ENCODE peak calls at places on chromosomes 16 and 17, in four cellular contexts. Y is PC-9, T is adrenal gland, C is colonic mucosa. I is an unnamed sample.

GRCh38 chr17:49434821-49435581 is 20.3 kb upstream of the PHB1 start:
- DNase-seq in Y (peak), T (peak), C (peak), I (peak)

GRCh38 chr17:28001149-28001548 is 41.3 kb upstream of the NLK start:
- DNase-seq in Y (no peak), T (no peak), C (no peak), I (no peak)

GRCh38 chr16:27083861-27084261 is 17.1 kb downstream of the C16orf82 start:
- DNase-seq in Y (no peak), T (no peak), C (no peak), I (no peak)

GRCh38 chr17:19002805-19003542 is 1.6 kb downstream of the FAM83G start:
- DNase-seq in Y (no peak), T (no peak), C (no peak), I (peak)

GRCh38 chr16:49921791-49922456 is 66.0 kb upstream of the ZNF423 start:
- DNase-seq in Y (peak), T (peak), C (peak), I (peak)

GRCh38 chr16:50311891-50312501 is 45.6 kb downstream of the ADCY7 start:
- DNase-seq in Y (no peak), T (no peak), C (no peak), I (no peak)

GRCh38 chr17:28471127-28471453 is 2.4 kb upstream of the SLC13A2 start:
- DNase-seq in Y (no peak), T (no peak), C (no peak), I (no peak)

GRCh38 chr17:16281351-16281750 is 64.3 kb downstream of the PIGL start:
- DNase-seq in Y (no peak), T (no peak), C (no peak), I (peak)

GRCh38 chr17:5468075-5468473 is 708 bp downstream of the DHX33 start:
- DNase-seq in Y (no peak), T (no peak), C (no peak), I (peak)

GRCh38 chr17:79154446-79154845 is 79.8 kb downstream of the ENGASE start:
- DNase-seq in Y (no peak), T (peak), C (no peak), I (no peak)

GRCh38 chr17:65518256-65518655 is 43.2 kb downstream of the AXIN2 start:
- DNase-seq in Y (no peak), T (no peak), C (no peak), I (peak)

GRCh38 chr17:73311428-73311780 is 397 bp downstream of the CDC42EP4 start:
- DNase-seq in Y (no peak), T (peak), C (peak), I (no peak)

GRCh38 chr16:71540-72341 is 690 bp downstream of the RHBDF1 start:
- DNase-seq in Y (peak), T (no peak), C (peak), I (peak)

GRCh38 chr16:2779151-2779920 is 2.3 kb upstream of the ELOB start:
- DNase-seq in Y (no peak), T (no peak), C (no peak), I (no peak)

DNA sequence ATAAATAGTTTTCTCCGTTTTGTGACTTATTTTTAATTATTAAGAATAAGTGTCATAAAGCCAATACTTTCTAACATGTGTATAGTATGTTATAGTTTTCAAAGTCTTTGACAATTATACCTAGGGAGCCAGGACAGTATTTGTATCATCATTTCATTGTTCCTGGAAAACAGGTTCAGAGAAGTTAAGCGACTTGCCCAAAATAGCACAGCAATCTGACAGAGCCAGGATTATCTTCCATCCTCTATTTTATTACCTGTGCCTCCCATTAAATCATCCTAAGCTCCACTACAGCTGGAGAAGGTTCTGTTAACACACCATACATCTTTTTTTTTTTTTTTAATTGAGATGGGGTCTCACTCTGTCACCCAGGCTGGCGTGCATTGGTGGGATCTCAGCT is 718.4 kb downstream of the MAF start:
- DNase-seq in Y (no peak), T (no peak), C (no peak), I (no peak)
- H3K4me3 ChIP-seq in Y (no peak), T (no peak), C (no peak), I (no peak)

GRCh38 chr17:31645351-31645750 is 213.7 kb downstream of the COPRS start:
- DNase-seq in Y (no peak), T (no peak), C (no peak), I (no peak)
- TF ChIP-seq CTCF in Y (no peak), T (no peak), C (no peak), I (no peak)

DNA sequence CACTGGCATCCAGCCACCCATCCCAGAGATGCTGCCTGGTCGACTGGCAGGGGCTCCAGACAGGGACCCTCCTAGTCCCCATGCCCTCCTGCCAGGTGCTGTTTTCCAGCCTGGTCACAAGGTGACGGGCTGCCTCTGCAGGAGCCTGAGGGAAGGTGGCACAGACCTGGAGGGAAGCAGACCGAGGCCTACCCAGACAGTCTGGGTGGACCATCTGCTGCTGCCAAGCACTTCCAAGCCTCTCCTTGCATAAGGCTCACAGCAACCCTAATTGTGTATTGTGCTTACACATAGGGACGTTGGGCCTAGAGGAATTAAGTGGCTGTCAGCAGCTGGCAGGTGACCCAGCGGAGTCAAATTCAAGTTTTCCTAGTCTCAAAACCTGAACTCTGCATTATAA is 90.1 kb upstream of the KCNJ18 start:
- DNase-seq in Y (no peak), T (no peak), C (no peak), I (no peak)
- H3K4me3 ChIP-seq in Y (no peak), T (no peak), C (no peak), I (no peak)

GRCh38 chr16:48905632-48906031 is 295.7 kb upstream of the N4BP1 start:
- DNase-seq in Y (no peak), T (no peak), C (no peak), I (no peak)

GRCh38 chr16:48904333-48904732 is 294.4 kb upstream of the N4BP1 start:
- DNase-seq in Y (no peak), T (no peak), C (no peak), I (no peak)

GRCh38 chr16:48903054-48903453 is 293.1 kb upstream of the N4BP1 start:
- DNase-seq in Y (no peak), T (no peak), C (no peak), I (no peak)

GRCh38 chr16:48899500-48899899 is 289.5 kb upstream of the N4BP1 start:
- DNase-seq in Y (no peak), T (no peak), C (no peak), I (no peak)

DNA sequence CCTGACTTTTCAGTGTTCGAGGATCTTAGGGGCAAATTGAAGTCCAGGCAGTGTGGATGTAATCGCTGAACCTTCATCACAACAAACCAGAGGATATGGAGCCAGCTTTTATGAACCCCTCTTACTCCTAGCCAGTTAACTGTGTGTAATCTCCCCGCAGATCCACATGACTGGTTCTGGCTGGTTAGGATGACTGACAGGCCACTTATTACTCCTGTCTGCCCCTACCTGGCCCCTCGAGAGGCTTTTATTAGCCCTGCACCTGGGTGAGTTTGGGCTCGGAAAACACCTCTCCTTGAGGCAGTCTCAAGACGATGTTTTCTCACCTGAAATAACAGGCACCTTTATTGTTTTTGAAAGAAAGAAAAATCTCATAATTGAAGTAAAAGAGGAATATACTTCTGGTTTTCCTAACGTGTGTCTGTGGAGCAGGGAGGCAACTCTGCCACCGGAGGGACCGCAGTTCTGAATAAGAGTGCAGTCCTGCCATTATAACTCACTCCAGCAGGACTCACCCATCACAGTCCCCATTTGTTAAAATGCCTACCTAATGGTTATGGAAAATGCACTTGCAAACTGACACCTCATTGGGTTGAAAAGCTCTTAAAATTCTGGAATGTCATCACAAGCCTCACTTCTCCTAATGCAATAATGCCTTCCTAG is 291.9 kb upstream of the N4BP1 start:
- DNase-seq in Y (no peak), T (no peak), C (no peak), I (no peak)
- TF ChIP-seq CTCF in Y (peak), T (no peak), C (no peak), I (no peak)

GRCh38 chr17:29546085-29546484 is 20.8 kb downstream of the ABHD15 start:
- DNase-seq in Y (no peak), T (no peak), C (no peak), I (no peak)

GRCh38 chr17:29549169-29549935 is 17.5 kb downstream of the ABHD15 start:
- DNase-seq in Y (no peak), T (no peak), C (no peak), I (peak)

DNA sequence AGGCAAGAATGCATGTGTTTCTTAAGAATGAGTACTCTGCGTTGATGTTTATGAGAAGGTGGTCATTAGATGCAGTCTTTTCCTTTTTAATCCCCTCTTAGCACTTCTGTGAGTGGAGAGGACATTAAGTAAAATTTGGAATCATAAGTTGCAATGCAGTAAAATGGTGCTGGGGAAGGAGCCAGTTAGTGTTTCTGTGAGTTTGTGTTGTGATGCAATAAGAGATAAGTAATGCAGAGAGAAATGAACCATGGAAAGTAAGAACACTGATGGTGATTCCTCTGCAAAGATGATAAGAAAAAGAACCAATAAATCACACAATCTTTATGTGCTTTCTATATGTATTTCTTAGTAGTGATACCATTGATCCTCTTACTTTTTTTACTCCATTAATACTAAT is 20.0 kb downstream of the ABHD15 start:
- DNase-seq in Y (no peak), T (no peak), C (no peak), I (no peak)
- H3K4me3 ChIP-seq in Y (no peak), T (no peak), C (no peak), I (no peak)

DNA sequence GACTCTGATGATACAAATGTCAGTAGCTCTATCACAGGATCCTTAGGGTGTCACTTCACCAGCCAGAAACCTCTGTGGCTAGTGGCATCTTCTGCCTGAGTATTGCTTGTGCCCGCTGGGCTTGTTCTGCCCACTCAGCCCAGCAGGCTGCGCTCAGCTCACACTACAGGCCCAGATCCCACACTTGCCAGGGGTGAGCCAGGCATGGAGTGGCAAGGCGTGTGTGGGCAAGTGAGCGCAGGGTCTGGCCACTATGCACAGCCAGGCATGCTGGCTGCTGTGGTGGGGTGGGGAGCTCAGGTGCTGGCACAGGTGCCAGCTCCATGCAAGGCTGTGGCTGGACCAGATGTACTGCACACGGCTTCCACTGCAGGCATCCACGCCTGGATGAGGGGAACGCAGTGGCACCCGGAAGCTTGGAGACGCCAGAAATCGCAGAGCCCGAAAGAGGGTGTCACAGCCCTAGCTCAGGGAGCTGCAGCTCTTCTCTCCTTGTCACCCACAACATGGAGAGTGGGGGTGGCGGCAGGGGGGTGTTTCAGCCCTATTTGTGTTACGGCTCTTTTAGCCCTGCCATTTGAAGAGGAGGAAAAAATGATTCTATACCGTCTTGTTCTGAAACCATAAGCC is 10.2 kb downstream of the CFAP97D1 start:
- DNase-seq in Y (no peak), T (no peak), C (no peak), I (no peak)
- TF ChIP-seq CTCF in Y (peak), T (no peak), C (no peak), I (peak)

DNA sequence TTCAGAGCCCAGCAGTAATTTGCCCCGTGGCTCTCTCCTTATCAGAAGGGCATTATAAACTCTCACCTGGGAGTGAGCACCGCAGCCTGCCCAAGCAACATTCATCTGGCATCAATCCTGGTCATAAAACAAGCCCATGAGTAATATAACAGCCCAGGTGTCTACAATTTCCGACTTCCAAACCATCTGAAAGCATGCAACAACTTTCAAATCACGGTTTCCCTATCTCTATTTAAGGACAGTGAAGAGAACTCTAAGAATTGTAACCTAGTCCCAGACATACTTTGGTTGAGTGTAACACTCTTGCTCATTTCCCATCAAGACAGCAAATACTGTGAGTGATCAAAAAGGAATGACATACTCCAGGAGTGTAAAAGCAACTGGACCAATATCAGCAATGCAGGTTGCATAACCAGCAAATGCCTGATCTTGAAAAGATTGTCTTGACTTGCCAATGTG is 487.4 kb upstream of the SOX9 start:
- DNase-seq in Y (peak), T (no peak), C (peak), I (peak)
- H3K4me3 ChIP-seq in Y (no peak), T (no peak), C (no peak), I (no peak)

GRCh38 chr17:40317345-40317873 is 8.4 kb downstream of the RARA start:
- DNase-seq in Y (no peak), T (no peak), C (peak), I (peak)

GRCh38 chr17:40319651-40320550 is 10.9 kb downstream of the RARA start:
- DNase-seq in Y (no peak), T (peak), C (peak), I (no peak)

GRCh38 chr17:40317880-40318834 is 9.2 kb downstream of the RARA start:
- DNase-seq in Y (peak), T (peak), C (peak), I (peak)

GRCh38 chr17:40320771-40321501 is 12.0 kb downstream of the RARA start:
- DNase-seq in Y (no peak), T (peak), C (peak), I (no peak)

DNA sequence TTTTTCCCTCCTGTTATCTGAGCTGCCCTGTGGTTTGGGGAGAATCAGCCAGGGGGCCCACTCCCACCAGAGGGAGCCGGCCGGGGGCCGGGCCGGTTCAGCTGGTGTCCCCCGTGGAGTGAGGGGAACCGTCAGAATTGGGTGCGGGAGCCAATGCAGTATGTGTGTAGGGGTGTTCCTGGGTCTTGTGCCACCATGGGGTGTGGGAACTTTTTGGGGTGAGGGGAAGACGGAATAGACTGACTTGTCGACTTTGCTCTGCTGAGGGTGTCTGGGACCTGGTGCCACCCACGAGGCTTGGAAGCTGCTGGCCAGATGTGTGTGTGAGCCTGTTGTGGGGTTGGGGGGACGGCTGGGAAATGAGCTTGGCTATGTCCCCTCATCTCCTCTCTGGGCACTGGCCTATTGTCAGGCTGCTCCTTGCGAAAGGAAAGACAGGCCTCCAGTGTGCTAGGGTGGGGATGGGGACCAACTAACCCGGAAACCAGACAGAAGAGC is 9.9 kb downstream of the RARA start:
- DNase-seq in Y (no peak), T (peak), C (peak), I (no peak)
- TF ChIP-seq CTCF in Y (no peak), T (no peak), C (no peak), I (peak)

I was measured in astrocyte of the spinal cord.